ENCODE peak calls at places on chromosomes 7 and 10, in four cellular contexts. K is glutamatergic neuron; Y is effector CD4-positive, alpha-beta T cell; L is GM04503. D is an unnamed sample.

GRCh38 chr10:88045116-88045515 is 181.7 kb downstream of the PTEN start:
- DNase-seq in L (no peak), Y (no peak), K (no peak), D (no peak)

GRCh38 chr7:116393654-116394053 is 105.9 kb upstream of the CAV2 start:
- DNase-seq in K (no peak), Y (no peak), L (no peak), D (peak)

GRCh38 chr7:953547-954327 is 743 bp downstream of the ADAP1 start:
- DNase-seq in K (peak), Y (no peak), L (no peak), D (no peak)

GRCh38 chr7:123537026-123537642 is 2.7 kb upstream of the IQUB start:
- DNase-seq in L (no peak), K (no peak), Y (no peak), D (no peak)

GRCh38 chr10:119346063-119346835 is 138.9 kb downstream of the GRK5 start:
- DNase-seq in L (no peak), K (peak), Y (no peak), D (no peak)

GRCh38 chr10:122373713-122374112 is 795 bp upstream of the PLEKHA1 start:
- DNase-seq in K (no peak), L (peak), Y (no peak), D (no peak)

GRCh38 chr7:98878365-98879197 is at the start of gene TRRAP:
- DNase-seq in L (no peak), K (peak), Y (peak), D (peak)

GRCh38 chr10:43186150-43186549 is 47.9 kb downstream of the CSGALNACT2 start:
- DNase-seq in L (peak), K (no peak), Y (no peak), D (no peak)

GRCh38 chr7:87878208-87878735 is 2.0 kb downstream of the DBF4 start:
- DNase-seq in Y (no peak), K (no peak), L (no peak), D (no peak)

GRCh38 chr10:33134011-33134751 is 176.2 kb upstream of the ITGB1 start:
- DNase-seq in Y (peak), K (no peak), L (no peak), D (no peak)

GRCh38 chr7:68629-69028 is 123.7 kb upstream of the FAM20C start:
- DNase-seq in L (peak), K (no peak), Y (no peak), D (no peak)

GRCh38 chr10:5540080-5540479 is 15.3 kb downstream of the CALML3 start:
- DNase-seq in K (no peak), Y (no peak), L (no peak), D (no peak)

GRCh38 chr10:84196083-84196482 is 1.7 kb downstream of the CDHR1 start:
- DNase-seq in Y (no peak), K (no peak), L (no peak), D (no peak)

GRCh38 chr7:151179287-151179860 is 7.7 kb downstream of the ASB10 start:
- DNase-seq in L (no peak), Y (no peak), K (no peak), D (no peak)

GRCh38 chr10:7409045-7409731 is 1.6 kb downstream of the SFMBT2 start:
- DNase-seq in K (peak), L (no peak), Y (no peak), D (peak)

GRCh38 chr7:122305475-122306319 is 1.1 kb upstream of the FEZF1 start:
- DNase-seq in K (peak), Y (no peak), L (no peak), D (peak)

GRCh38 chr10:124292911-124293640 is 125.6 kb downstream of the OAT start:
- DNase-seq in K (no peak), Y (no peak), L (no peak), D (no peak)

GRCh38 chr10:6593140-6593740 is 13.2 kb upstream of the PRKCQ start:
- DNase-seq in L (no peak), Y (no peak), K (no peak), D (no peak)

GRCh38 chr7:9645756-9646155 is 1212.3 kb downstream of the NXPH1 start:
- DNase-seq in K (no peak), Y (no peak), L (no peak), D (no peak)

GRCh38 chr10:110648743-110649651 is 4.9 kb downstream of the RBM20 start:
- DNase-seq in Y (no peak), L (no peak), K (no peak), D (no peak)

GRCh38 chr7:147535619-147536200 is 1054.9 kb upstream of the C7orf33 start:
- DNase-seq in L (no peak), Y (no peak), K (no peak), D (no peak)

GRCh38 chr7:36440880-36441279 is 51.2 kb downstream of the ANLN start:
- DNase-seq in L (no peak), Y (no peak), K (no peak), D (no peak)

GRCh38 chr10:62020362-62020730 is 118.8 kb downstream of the ARID5B start:
- DNase-seq in Y (no peak), K (no peak), L (no peak), D (no peak)

GRCh38 chr10:93751832-93752231 is 5.9 kb upstream of the LGI1 start:
- DNase-seq in K (peak), Y (no peak), L (no peak), D (peak)

GRCh38 chr10:77350711-77351119 is 286.9 kb downstream of the KCNMA1 start:
- DNase-seq in K (no peak), L (peak), Y (no peak), D (no peak)

GRCh38 chr10:62057359-62057758 is 155.9 kb downstream of the ARID5B start:
- DNase-seq in K (no peak), L (no peak), Y (no peak), D (no peak)

GRCh38 chr7:135620447-135620846 is 41.9 kb upstream of the STMP1 start:
- DNase-seq in Y (no peak), L (no peak), K (no peak), D (no peak)

GRCh38 chr10:75511011-75511410 is 79.6 kb downstream of the LRMDA start:
- DNase-seq in K (no peak), Y (no peak), L (no peak), D (no peak)

GRCh38 chr10:133268532-133268931 is 8.1 kb downstream of the ADAM8 start:
- DNase-seq in Y (no peak), K (no peak), L (no peak), D (no peak)

GRCh38 chr10:86163522-86164215 is 202.9 kb downstream of the GRID1 start:
- DNase-seq in Y (no peak), K (no peak), L (no peak), D (no peak)

GRCh38 chr7:49775065-49775948 is 1.9 kb downstream of the VWC2 start:
- DNase-seq in Y (no peak), L (no peak), K (peak), D (peak)

GRCh38 chr10:12097791-12098190 is 29.0 kb downstream of the DHTKD1 start:
- DNase-seq in L (no peak), K (no peak), Y (no peak), D (no peak)

GRCh38 chr7:141071260-141071854 is 2.5 kb upstream of the TMEM178B start:
- DNase-seq in L (no peak), Y (no peak), K (peak), D (peak)

D was measured in endothelial cell.